ENCODE peak calls at places on chromosome 18, in nine cellular contexts. I, S, C, U, J, G, O, H and L are unnamed samples. For H3K4me1, the result is how much of the 10 kb centered on the place peaks cover.

GRCh38 chr18:77392323-77392722 is 142.7 kb downstream of the GALR1 start:
- DNase-seq in S (no peak), U (no peak), I (no peak), J (no peak), H (no peak), G (no peak), O (no peak), C (peak), L (no peak)

GRCh38 chr18:23872701-23873550 is 141.6 kb upstream of the TTC39C start:
- DNase-seq in J (no peak), C (no peak), O (no peak), H (peak), I (no peak), U (peak), G (no peak), S (no peak), L (no peak)

GRCh38 chr18:50373531-50373930 is 1.3 kb upstream of the SKA1 start:
- DNase-seq in J (no peak), C (no peak), O (no peak), U (no peak), H (no peak), I (no peak), G (no peak), S (no peak), L (no peak)

GRCh38 chr18:43682196-43682595 is 404.9 kb upstream of the SYT4 start:
- DNase-seq in U (no peak), S (no peak), I (no peak), J (no peak), O (no peak), C (no peak), G (no peak), H (no peak), L (no peak)

GRCh38 chr18:61141691-61142090 is 191.5 kb upstream of the CDH20 start:
- DNase-seq in G (no peak), I (no peak), S (no peak), U (no peak), C (no peak), H (no peak), J (no peak), O (no peak), L (no peak)

GRCh38 chr18:32919799-32920198 is 147.0 kb upstream of the KLHL14 start:
- DNase-seq in U (peak), C (peak), G (no peak), O (no peak), J (no peak), H (no peak), S (no peak), I (no peak), L (peak)

GRCh38 chr18:42296723-42297122 is 341.7 kb downstream of the PIK3C3 start:
- DNase-seq in S (no peak), C (no peak), I (no peak), H (no peak), U (no peak), J (no peak), O (no peak), G (no peak), L (no peak)

GRCh38 chr18:66280470-66280869 is 323.4 kb downstream of the CDH19 start:
- DNase-seq in G (no peak), H (no peak), U (no peak), J (no peak), O (no peak), S (no peak), I (no peak), C (no peak), L (no peak)

GRCh38 chr18:66900837-66901236 is 296.9 kb upstream of the CDH19 start:
- DNase-seq in H (no peak), I (no peak), J (no peak), G (no peak), C (no peak), O (no peak), S (no peak), U (no peak), L (no peak)

GRCh38 chr18:13244135-13244534 is 25.6 kb downstream of the LDLRAD4 start:
- DNase-seq in C (no peak), I (no peak), U (no peak), S (no peak), H (no peak), O (no peak), J (no peak), G (no peak), L (no peak)

GRCh38 chr18:37778417-37779165 is 213.0 kb upstream of the CELF4 start:
- DNase-seq in U (peak), J (peak), I (no peak), O (no peak), S (peak), H (peak), G (no peak), C (peak), L (no peak)

GRCh38 chr18:48800877-48801727 is 149.7 kb downstream of the SMAD7 start:
- DNase-seq in O (peak), G (peak), H (no peak), S (peak), J (peak), U (peak), I (peak), C (no peak), L (no peak)

GRCh38 chr18:61502472-61502871 is 169.2 kb downstream of the CDH20 start:
- DNase-seq in O (peak), U (no peak), S (no peak), H (peak), I (no peak), G (no peak), C (peak), J (peak), L (no peak)

GRCh38 chr18:50429207-50429948 is 54.5 kb downstream of the SKA1 start:
- DNase-seq in H (peak), U (no peak), J (no peak), I (no peak), O (no peak), S (no peak), G (no peak), C (peak), L (no peak)

GRCh38 chr18:41526046-41526445 is 429.0 kb upstream of the PIK3C3 start:
- DNase-seq in C (no peak), U (no peak), I (no peak), S (no peak), O (no peak), H (no peak), G (no peak), J (no peak), L (no peak)

GRCh38 chr18:32257073-32257780 is 67.4 kb downstream of the MEP1B start:
- DNase-seq in O (no peak), J (no peak), S (no peak), C (no peak), H (no peak), I (no peak), G (no peak), U (no peak), L (no peak)

GRCh38 chr18:54444309-54444914 is 86.7 kb downstream of the C18orf54 start:
- DNase-seq in O (no peak), C (peak), I (no peak), H (peak), J (peak), U (peak), G (no peak), S (peak), L (no peak)

GRCh38 chr18:9296233-9297006 is 38.2 kb upstream of the TWSG1 start:
- DNase-seq in I (no peak), G (no peak), O (no peak), S (no peak), J (no peak), C (no peak), U (no peak), H (no peak), L (no peak)

GRCh38 chr18:24370120-24370519 is 27.5 kb downstream of the OSBPL1A start:
- DNase-seq in J (no peak), G (no peak), C (no peak), I (no peak), O (no peak), H (no peak), U (no peak), S (no peak), L (no peak)

GRCh38 chr18:3612315-3612714 is 162.3 kb downstream of the TGIF1 start:
- DNase-seq in U (no peak), J (no peak), H (no peak), O (no peak), C (peak), S (no peak), G (peak), I (no peak), L (no peak)

GRCh38 chr18:39951321-39951720 is 2003.7 kb upstream of the PIK3C3 start:
- DNase-seq in J (no peak), O (no peak), H (no peak), I (no peak), U (no peak), G (no peak), S (no peak), C (no peak), L (no peak)

GRCh38 chr18:23595610-23596009 is 9.3 kb upstream of the NPC1 start:
- DNase-seq in S (no peak), G (no peak), C (no peak), J (no peak), O (no peak), U (no peak), I (no peak), H (no peak), L (no peak)

GRCh38 chr18:3799515-3799914 is 349.5 kb downstream of the TGIF1 start:
- DNase-seq in S (no peak), I (no peak), U (no peak), J (no peak), O (no peak), C (no peak), G (no peak), H (no peak), L (no peak)

GRCh38 chr18:22999212-22999611 is 66.1 kb downstream of the RBBP8 start:
- DNase-seq in C (no peak), U (no peak), S (no peak), O (no peak), H (no peak), G (no peak), I (no peak), J (no peak), L (no peak)

GRCh38 chr18:62420151-62420512 is 95.0 kb downstream of the TNFRSF11A start:
- DNase-seq in H (no peak), C (peak), I (no peak), U (no peak), S (no peak), O (no peak), J (no peak), G (no peak), L (no peak)

GRCh38 chr18:32328974-32329373 is 139.1 kb downstream of the MEP1B start:
- DNase-seq in J (no peak), O (no peak), S (no peak), G (no peak), C (no peak), U (no peak), I (no peak), H (no peak), L (no peak)

GRCh38 chr18:3466872-3467271 is 16.9 kb downstream of the TGIF1 start:
- DNase-seq in U (no peak), H (no peak), G (no peak), C (no peak), O (no peak), J (no peak), I (no peak), S (no peak), L (no peak)

GRCh38 chr18:2293109-2293839 is 278.0 kb downstream of the METTL4 start:
- DNase-seq in H (no peak), G (no peak), J (no peak), I (no peak), O (peak), S (no peak), U (no peak), C (peak), L (no peak)

GRCh38 chr18:32093523-32093922 is 1.8 kb downstream of the RNF138 start:
- DNase-seq in I (no peak), O (no peak), S (no peak), C (no peak), G (no peak), U (no peak), H (no peak), J (no peak), L (no peak)

GRCh38 chr18:51169731-51170130 is 27.8 kb downstream of the MEX3C start:
- DNase-seq in O (no peak), S (no peak), J (no peak), C (no peak), H (no peak), I (no peak), U (no peak), G (no peak), L (no peak)

GRCh38 chr18:13477147-13477683 is 249.1 kb downstream of the FAM210A start:
- DNase-seq in U (no peak), O (no peak), G (no peak), I (no peak), J (no peak), C (no peak), S (no peak), H (no peak), L (no peak)

GRCh38 chr18:63697261-63697660 is 5.5 kb upstream of the SERPINB11 start:
- DNase-seq in J (no peak), I (no peak), U (no peak), G (no peak), S (no peak), C (no peak), H (no peak), O (no peak), L (no peak)

GRCh38 chr18:45726603-45727002 is 2.6 kb downstream of the SLC14A1 start:
- DNase-seq in I (no peak), O (no peak), C (no peak), H (no peak), J (no peak), G (no peak), S (no peak), U (no peak), L (no peak)
- H3K4me1 ChIP-seq in I (under half), O (under half), C (under half), H (under half), J (under half), G (under half), S (under half), U (under half), L (under half)

GRCh38 chr18:79962835-79963657 is 1.4 kb upstream of the HSBP1L1 start:
- DNase-seq in I (no peak), G (no peak), U (no peak), O (no peak), H (no peak), J (no peak), C (no peak), S (peak), L (no peak)

GRCh38 chr18:79964330-79965118 is at the start of gene HSBP1L1:
- DNase-seq in C (peak), O (no peak), H (peak), I (peak), S (peak), U (peak), J (peak), G (no peak), L (no peak)

GRCh38 chr18:79963658-79964329 is 649 bp upstream of the HSBP1L1 start:
- DNase-seq in H (no peak), I (no peak), J (no peak), G (no peak), U (no peak), O (no peak), S (peak), C (no peak), L (no peak)

GRCh38 chr18:79962311-79962710 is 2.1 kb upstream of the HSBP1L1 start:
- DNase-seq in I (no peak), J (no peak), U (no peak), S (peak), H (peak), O (no peak), G (no peak), C (no peak), L (no peak)

DNA sequence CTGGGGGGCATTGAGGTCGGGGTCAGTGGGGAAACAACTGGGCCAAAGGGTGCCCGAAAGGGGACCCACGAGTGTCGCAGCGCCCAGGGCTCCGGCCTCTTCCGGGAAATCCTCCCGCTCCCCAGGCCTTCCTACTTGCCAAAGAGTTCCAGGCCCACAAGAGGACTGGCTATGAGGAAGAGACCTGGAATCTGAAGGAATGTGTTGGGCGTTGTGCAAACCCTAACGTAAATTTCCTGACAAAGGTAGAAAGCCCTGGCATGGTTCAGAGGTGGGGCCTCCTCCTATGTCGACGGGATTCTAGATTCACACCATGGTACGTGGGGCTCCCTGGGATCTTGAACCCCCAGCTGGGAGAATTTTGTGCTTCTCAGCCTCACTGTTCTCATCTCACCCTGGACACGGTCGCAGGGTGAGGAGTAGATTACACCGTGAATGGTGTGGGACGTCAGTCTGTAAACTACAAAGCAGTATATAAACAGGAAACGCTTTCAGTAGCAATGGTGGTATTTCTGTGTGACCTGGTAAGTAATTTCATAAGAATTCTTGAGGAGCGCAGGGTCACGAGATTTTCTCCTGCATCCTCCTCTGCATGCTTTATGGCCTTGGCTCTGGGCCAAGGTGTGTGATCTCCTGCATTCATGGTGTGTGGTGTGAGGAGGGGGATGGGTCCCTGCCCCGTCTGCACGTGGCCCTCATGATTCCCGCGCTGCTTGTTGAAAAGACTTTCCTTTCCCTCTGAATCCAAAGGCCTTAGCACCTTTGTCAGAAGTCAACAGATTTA is 868 bp downstream of the HSBP1L1 start:
- DNase-seq in I (no peak), G (no peak), C (peak), U (peak), H (no peak), S (peak), J (peak), O (no peak), L (no peak)
- TF ChIP-seq POLR2A in I (no peak), G (no peak), C (no peak), U (no peak), H (peak), S (no peak), J (no peak), O (no peak), L (no peak)

GRCh38 chr18:70709720-70710119 is 420.9 kb downstream of the SOCS6 start:
- DNase-seq in S (no peak), I (no peak), G (no peak), O (no peak), U (no peak), C (no peak), J (no peak), H (no peak), L (no peak)
- H3K4me3 ChIP-seq in S (no peak), I (no peak), G (no peak), O (no peak), U (no peak), C (no peak), J (no peak), H (no peak), L (no peak)

DNA sequence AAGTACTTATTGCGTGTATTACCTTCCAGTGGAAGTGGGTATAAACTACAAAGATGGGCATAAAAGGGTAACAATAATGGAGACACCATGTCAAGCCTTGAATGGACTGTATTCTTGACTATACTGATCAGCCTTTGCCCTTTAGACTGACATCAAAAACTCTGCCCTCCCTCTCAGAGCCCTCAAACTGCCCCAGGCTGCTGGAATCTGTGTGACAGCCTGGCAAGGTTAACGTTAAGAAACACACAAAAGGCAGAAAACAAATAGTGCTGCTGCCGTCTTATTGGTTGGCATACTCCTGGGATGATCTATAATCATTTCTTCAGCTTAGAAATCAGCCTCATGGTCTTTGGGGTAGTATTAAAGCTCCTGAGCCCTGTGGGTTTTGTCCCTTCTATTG is 338.0 kb downstream of the DCC start:
- DNase-seq in G (no peak), O (no peak), C (no peak), S (no peak), I (no peak), U (no peak), H (no peak), J (no peak), L (no peak)
- H3K4me1 ChIP-seq in G (under half), O (under half), C (under half), S (under half), I (under half), U (under half), H (under half), J (under half), L (under half)